ENCODE peak calls at places on chromosome 7, in eight cellular contexts. B, C, T, D, M, Z, R and P are unnamed samples.

GRCh38 chr7:50068850-50069551 is 24.0 kb downstream of the ZPBP start:
- DNase-seq in R (no peak), D (peak), Z (no peak), C (no peak), M (no peak), T (no peak), B (peak), P (peak)

GRCh38 chr7:47093835-47094234 is 488.1 kb downstream of the TNS3 start:
- DNase-seq in Z (no peak), T (no peak), C (no peak), M (no peak), R (no peak), D (no peak), B (no peak), P (no peak)

GRCh38 chr7:108114117-108114841 is 15.9 kb downstream of the LAMB4 start:
- DNase-seq in T (no peak), M (no peak), Z (no peak), R (no peak), D (no peak), C (no peak), B (no peak), P (no peak)

GRCh38 chr7:99036531-99037175 is 107.3 kb downstream of the SMURF1 start:
- DNase-seq in T (no peak), M (no peak), C (no peak), B (no peak), R (no peak), D (no peak), Z (peak), P (no peak)

GRCh38 chr7:115292381-115292780 is 370.5 kb downstream of the MDFIC start:
- DNase-seq in D (no peak), B (no peak), C (no peak), T (no peak), Z (no peak), R (no peak), M (no peak), P (no peak)

GRCh38 chr7:1688542-1688941 is 18.5 kb downstream of the ELFN1 start:
- DNase-seq in M (no peak), C (no peak), T (no peak), Z (no peak), B (no peak), D (no peak), R (no peak), P (no peak)

GRCh38 chr7:91771394-91771793 is 109.1 kb downstream of the MTERF1 start:
- DNase-seq in R (no peak), D (no peak), Z (no peak), C (no peak), B (no peak), M (no peak), T (no peak), P (no peak)

GRCh38 chr7:50304911-50305621 is 550 bp downstream of the IKZF1 start:
- DNase-seq in Z (no peak), R (peak), T (no peak), M (peak), C (no peak), D (no peak), B (no peak), P (peak)

GRCh38 chr7:1951600-1951999 is 281.1 kb downstream of the MAD1L1 start:
- DNase-seq in T (no peak), B (no peak), D (no peak), C (no peak), R (no peak), M (no peak), Z (no peak), P (no peak)

GRCh38 chr7:138089080-138089901 is 13.0 kb downstream of the AKR1D1 start:
- DNase-seq in T (no peak), R (no peak), B (peak), D (no peak), M (no peak), C (no peak), Z (no peak), P (no peak)

GRCh38 chr7:116236020-116236630 is 25.8 kb downstream of the TES start:
- DNase-seq in B (peak), D (peak), R (no peak), C (no peak), M (peak), T (no peak), Z (peak), P (peak)

GRCh38 chr7:110590415-110590814 is 500.5 kb upstream of the LRRN3 start:
- DNase-seq in M (no peak), D (no peak), C (no peak), B (no peak), Z (no peak), R (no peak), T (no peak), P (no peak)

GRCh38 chr7:46454796-46455195 is 533.7 kb upstream of the IGFBP3 start:
- DNase-seq in C (no peak), Z (no peak), T (no peak), M (no peak), B (no peak), R (no peak), D (no peak), P (no peak)

GRCh38 chr7:135801045-135801693 is 52.6 kb upstream of the FAM180A start:
- DNase-seq in Z (no peak), M (peak), D (peak), T (no peak), R (peak), B (peak), C (no peak), P (peak)

GRCh38 chr7:159191236-159191635 is 46.6 kb upstream of the VIPR2 start:
- DNase-seq in T (no peak), R (no peak), Z (no peak), B (no peak), C (no peak), M (no peak), D (no peak), P (no peak)

GRCh38 chr7:90211391-90212148 is at the start of gene STEAP2:
- DNase-seq in C (peak), B (peak), M (peak), T (peak), R (no peak), D (peak), Z (peak), P (peak)

GRCh38 chr7:79340212-79340611 is 113.3 kb downstream of the MAGI2 start:
- DNase-seq in Z (no peak), M (no peak), T (no peak), R (no peak), D (no peak), B (no peak), C (no peak), P (no peak)

GRCh38 chr7:29309041-29309860 is 114.7 kb downstream of the CHN2 start:
- DNase-seq in T (no peak), R (no peak), C (no peak), D (no peak), B (peak), Z (no peak), M (no peak), P (no peak)

GRCh38 chr7:139661043-139661440 is 116.8 kb downstream of the HIPK2 start:
- DNase-seq in T (no peak), M (no peak), Z (no peak), B (no peak), C (no peak), R (no peak), D (no peak), P (no peak)

GRCh38 chr7:29039747-29040569 is 81.8 kb upstream of the TRIL start:
- DNase-seq in Z (no peak), R (no peak), T (no peak), D (no peak), C (no peak), M (no peak), B (no peak), P (no peak)

GRCh38 chr7:150951521-150951920 is 26.6 kb downstream of the KCNH2 start:
- DNase-seq in T (no peak), Z (no peak), R (no peak), D (no peak), B (no peak), M (no peak), C (peak), P (no peak)

GRCh38 chr7:30920021-30920583 is 8.4 kb downstream of the AQP1 start:
- DNase-seq in Z (no peak), T (no peak), B (no peak), R (no peak), D (peak), M (no peak), C (peak), P (no peak)

GRCh38 chr7:48246073-48246472 is 74.8 kb downstream of the ABCA13 start:
- DNase-seq in Z (no peak), M (no peak), B (no peak), D (no peak), T (no peak), C (no peak), R (no peak), P (no peak)

GRCh38 chr7:53245721-53246120 is 210.3 kb downstream of the POM121L12 start:
- DNase-seq in R (no peak), C (no peak), M (no peak), Z (no peak), T (no peak), D (no peak), B (no peak), P (no peak)

GRCh38 chr7:128217030-128217805 is 23.9 kb upstream of the LEP start:
- DNase-seq in D (no peak), T (no peak), C (peak), M (no peak), Z (no peak), R (no peak), B (peak), P (no peak)

GRCh38 chr7:36979810-36980248 is 255.5 kb upstream of the AOAH start:
- DNase-seq in Z (no peak), B (no peak), M (no peak), T (no peak), R (no peak), C (no peak), D (no peak), P (no peak)

GRCh38 chr7:21077602-21078001 is 290.9 kb upstream of the SP8 start:
- DNase-seq in Z (no peak), D (no peak), M (no peak), C (no peak), B (no peak), R (no peak), T (no peak), P (no peak)

GRCh38 chr7:99098824-99099498 is 44.9 kb downstream of the SMURF1 start:
- DNase-seq in B (peak), Z (no peak), M (no peak), C (no peak), D (no peak), R (no peak), T (no peak), P (no peak)

GRCh38 chr7:156845379-156846101 is 47.4 kb downstream of the LMBR1 start:
- DNase-seq in D (no peak), T (no peak), B (no peak), Z (no peak), M (no peak), C (no peak), R (no peak), P (no peak)

GRCh38 chr7:41219276-41219675 is 483.6 kb downstream of the INHBA start:
- DNase-seq in D (no peak), M (no peak), T (no peak), R (no peak), Z (no peak), C (no peak), B (no peak), P (no peak)

GRCh38 chr7:21939136-21939857 is 6.4 kb downstream of the CDCA7L start:
- DNase-seq in R (peak), B (no peak), M (peak), Z (no peak), C (no peak), D (no peak), T (no peak), P (peak)

GRCh38 chr7:81919494-81919893 is 149.6 kb upstream of the HGF start:
- DNase-seq in R (no peak), C (no peak), T (no peak), M (no peak), D (no peak), B (no peak), Z (no peak), P (no peak)

GRCh38 chr7:88452648-88453047 is 146.0 kb upstream of the STEAP4 start:
- DNase-seq in Z (no peak), M (no peak), C (no peak), R (no peak), T (no peak), D (no peak), B (no peak), P (no peak)

GRCh38 chr7:137440434-137440830 is 96.9 kb upstream of the PTN start:
- DNase-seq in R (no peak), M (no peak), D (no peak), C (no peak), T (no peak), Z (no peak), B (no peak), P (no peak)

GRCh38 chr7:107592361-107593024 is 12.4 kb downstream of the BCAP29 start:
- DNase-seq in B (no peak), R (no peak), C (no peak), T (no peak), M (no peak), Z (no peak), D (no peak), P (no peak)

GRCh38 chr7:33793616-33794015 is 111.7 kb upstream of the BMPER start:
- DNase-seq in M (no peak), Z (no peak), D (no peak), T (no peak), R (no peak), B (no peak), C (no peak), P (no peak)

GRCh38 chr7:33796538-33796937 is 108.8 kb upstream of the BMPER start:
- DNase-seq in C (no peak), T (no peak), R (no peak), Z (no peak), D (no peak), M (no peak), B (no peak), P (no peak)

GRCh38 chr7:33792547-33793105 is 112.7 kb upstream of the BMPER start:
- DNase-seq in C (no peak), T (no peak), M (no peak), B (no peak), D (no peak), R (no peak), Z (no peak), P (no peak)

GRCh38 chr7:33794959-33795358 is 110.4 kb upstream of the BMPER start:
- DNase-seq in R (no peak), M (no peak), C (no peak), B (no peak), D (no peak), Z (no peak), T (no peak), P (no peak)

GRCh38 chr7:33794419-33794818 is 110.9 kb upstream of the BMPER start:
- DNase-seq in D (no peak), C (no peak), M (no peak), B (no peak), R (no peak), Z (no peak), T (no peak), P (no peak)
- TF ChIP-seq CTCF in D (no peak), C (no peak), M (no peak), B (no peak), R (no peak), Z (no peak), T (no peak), P (no peak)

DNA sequence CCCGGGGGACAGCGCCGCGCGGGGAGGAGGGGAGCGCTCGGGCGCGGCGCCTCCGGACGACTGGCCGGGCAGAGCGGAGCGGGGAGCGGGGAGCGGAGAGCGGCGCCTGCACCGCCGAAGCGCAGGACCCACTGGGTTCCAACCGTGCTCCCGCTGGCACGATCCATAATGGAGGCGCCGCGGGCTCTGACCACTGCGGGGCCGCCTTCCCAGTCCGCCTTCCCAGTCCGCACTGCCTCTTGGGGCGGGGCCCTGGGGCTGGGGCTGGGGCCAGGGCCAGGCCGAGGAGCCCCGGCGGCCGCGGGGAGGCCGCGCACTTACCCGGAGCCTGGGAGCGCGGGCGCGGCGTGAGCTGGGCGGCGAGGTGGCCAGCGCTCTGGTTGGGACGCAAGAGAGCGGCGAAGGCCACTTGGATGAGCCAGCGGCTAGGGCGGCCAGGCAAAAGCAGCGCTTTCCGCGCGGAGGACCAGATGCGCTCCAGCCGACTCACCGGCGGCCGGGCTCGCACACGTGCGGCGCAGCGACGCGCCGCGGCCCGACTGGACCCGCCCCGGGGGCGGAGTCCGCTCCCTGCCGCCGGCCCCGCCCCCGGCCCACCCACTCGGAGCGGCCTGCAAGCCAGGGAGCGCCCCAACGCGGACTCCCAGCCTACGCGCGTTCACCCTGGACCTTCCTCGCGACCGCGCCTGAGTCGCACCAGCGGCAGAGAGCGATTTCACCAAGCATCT is at the start of gene PUS7:
- DNase-seq in C (peak), T (peak), M (peak), Z (peak), B (peak), D (peak), R (peak), P (peak)
- TF ChIP-seq CTCF in C (no peak), T (no peak), M (no peak), Z (peak), B (no peak), D (peak), R (no peak), P (no peak)

GRCh38 chr7:134645478-134645877 is 1.2 kb upstream of the BPGM start:
- DNase-seq in D (no peak), C (no peak), T (no peak), Z (no peak), M (no peak), B (no peak), R (no peak), P (no peak)

GRCh38 chr7:134649231-134649775 is 2.6 kb downstream of the BPGM start:
- DNase-seq in C (no peak), T (no peak), M (no peak), B (no peak), D (no peak), Z (no peak), R (no peak), P (no peak)

GRCh38 chr7:134648456-134648855 is 1.8 kb downstream of the BPGM start:
- DNase-seq in R (no peak), M (no peak), B (no peak), T (no peak), C (no peak), D (no peak), Z (no peak), P (no peak)

GRCh38 chr7:134645935-134646334 is 718 bp upstream of the BPGM start:
- DNase-seq in D (no peak), C (no peak), T (no peak), B (no peak), M (no peak), R (no peak), Z (no peak), P (no peak)

GRCh38 chr7:134646425-134647305 is at the start of gene BPGM:
- DNase-seq in M (peak), C (peak), B (peak), D (peak), R (peak), T (peak), Z (peak), P (peak)
- TF ChIP-seq CTCF in M (peak), C (peak), B (peak), D (no peak), R (peak), T (no peak), Z (peak), P (peak)

DNA sequence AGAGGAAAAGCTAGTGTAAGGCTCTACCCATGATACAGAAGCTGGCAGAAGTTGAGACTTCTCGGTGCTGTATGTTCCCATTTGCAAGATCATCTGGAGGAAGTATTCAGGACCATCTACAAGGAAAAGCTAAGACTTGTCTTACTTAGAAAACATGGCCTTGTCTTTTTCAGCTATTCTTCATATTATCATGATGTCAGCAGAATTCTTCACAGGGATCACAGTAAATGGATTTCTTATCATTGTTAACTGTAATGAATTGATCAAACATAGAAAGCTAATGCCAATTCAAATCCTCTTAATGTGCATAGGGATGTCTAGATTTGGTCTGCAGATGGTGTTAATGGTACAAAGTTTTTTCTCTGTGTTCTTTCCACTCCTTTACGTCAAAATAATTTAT is 79.6 kb upstream of the SCIN start:
- DNase-seq in R (no peak), B (no peak), T (no peak), D (no peak), C (no peak), Z (no peak), M (no peak), P (no peak)
- TF ChIP-seq CTCF in R (no peak), B (no peak), T (no peak), D (no peak), C (no peak), Z (no peak), M (no peak), P (no peak)

GRCh38 chr7:149764481-149765398 is 8.6 kb downstream of the ZNF467 start:
- DNase-seq in T (no peak), B (peak), Z (no peak), R (no peak), C (no peak), M (no peak), D (no peak), P (no peak)
- TF ChIP-seq CTCF in T (no peak), B (no peak), Z (no peak), R (no peak), C (no peak), M (no peak), D (no peak), P (no peak)

GRCh38 chr7:25405736-25406135 is 177.4 kb upstream of the NPVF start:
- DNase-seq in M (no peak), D (no peak), C (no peak), R (no peak), T (no peak), Z (no peak), B (no peak), P (no peak)
- TF ChIP-seq CTCF in M (no peak), D (no peak), C (no peak), R (no peak), T (no peak), Z (no peak), B (no peak), P (no peak)

DNA sequence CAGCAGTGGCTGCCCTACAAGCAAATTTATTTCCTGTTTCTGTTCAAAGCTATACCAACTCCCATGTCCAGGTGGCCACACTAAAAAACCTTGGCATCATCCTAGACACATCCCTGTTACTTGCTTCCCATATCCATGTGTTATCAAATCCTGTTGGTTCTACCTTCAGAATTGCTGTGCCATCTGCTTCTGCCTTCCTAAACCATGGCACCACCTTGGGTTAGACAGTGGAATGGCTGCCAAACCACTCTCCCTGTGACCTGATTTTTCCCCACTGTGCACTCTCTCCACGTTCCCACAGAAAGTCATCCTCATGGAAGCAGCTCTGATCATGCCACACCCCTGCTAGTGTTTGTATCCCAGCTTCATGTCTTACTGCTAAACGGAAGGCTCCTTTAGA is 697.6 kb upstream of the GALNT17 start:
- DNase-seq in M (no peak), Z (no peak), B (peak), D (no peak), C (no peak), R (no peak), T (no peak), P (no peak)
- TF ChIP-seq CTCF in M (no peak), Z (no peak), B (no peak), D (no peak), C (no peak), R (no peak), T (no peak), P (no peak)

GRCh38 chr7:101241015-101241363 is 3.4 kb upstream of the CLDN15 start:
- DNase-seq in D (no peak), M (no peak), R (no peak), Z (no peak), T (no peak), C (no peak), B (no peak), P (no peak)

GRCh38 chr7:101243786-101244384 is 996 bp downstream of the FIS1 start:
- DNase-seq in B (no peak), T (no peak), D (no peak), M (peak), R (no peak), C (no peak), Z (no peak), P (peak)

GRCh38 chr7:101248276-101248675 is 3.4 kb upstream of the FIS1 start:
- DNase-seq in M (no peak), Z (no peak), T (no peak), B (no peak), C (no peak), R (no peak), D (no peak), P (no peak)

GRCh38 chr7:101245147-101245668 is 327 bp upstream of the FIS1 start:
- DNase-seq in T (no peak), M (no peak), R (no peak), Z (no peak), D (no peak), B (peak), C (peak), P (peak)

GRCh38 chr7:101244385-101245146 is at the start of gene FIS1:
- DNase-seq in Z (peak), B (peak), R (peak), D (peak), T (peak), C (peak), M (peak), P (peak)
- TF ChIP-seq CTCF in Z (peak), B (peak), R (peak), D (peak), T (peak), C (no peak), M (peak), P (peak)